ENCODE peak calls at places on chromosomes 2 and 18, in ten cellular contexts. G is H4; E is stimulated activated CD4-positive, alpha-beta T cell treated with anti-CD3 and anti-CD28 coated beads, TNF-alpha, amount 100 ng/mL, for 4 hours; Y is Calu3; Q is substantia nigra; C is naive B cell; Z is astrocyte of the spinal cord; K is midbrain; W is progenitor cell of endocrine pancreas; J is glutamatergic neuron. X is an unnamed sample.

GRCh38 chr18:36067118-36067957 is at the start of gene RPRD1A:
- DNase-seq in G (peak), Y (peak), J (peak), Q (peak), Z (peak), K (peak), W (peak), E (peak), C (peak), X (peak)

GRCh38 chr2:234335676-234336228 is 161.1 kb downstream of the ARL4C start:
- DNase-seq in Q (peak), Y (no peak), Z (peak), W (no peak), J (peak), E (no peak), C (peak), K (peak), G (peak), X (peak)

GRCh38 chr2:26164641-26165211 is 8.2 kb upstream of the GAREM2 start:
- DNase-seq in E (no peak), Z (no peak), G (no peak), Q (no peak), J (no peak), K (no peak), W (no peak), Y (no peak), C (no peak), X (no peak)

GRCh38 chr2:238742066-238742465 is 105.8 kb upstream of the TWIST2 start:
- DNase-seq in E (no peak), Z (no peak), G (no peak), Q (no peak), J (no peak), C (no peak), Y (no peak), K (no peak), W (no peak), X (no peak)

GRCh38 chr2:203886579-203887230 is 19.1 kb downstream of the CTLA4 start:
- DNase-seq in Q (no peak), G (no peak), W (no peak), C (no peak), Z (no peak), K (no peak), E (no peak), J (no peak), Y (no peak), X (no peak)

GRCh38 chr2:238133499-238134392 is 4.7 kb upstream of the KLHL30 start:
- DNase-seq in J (peak), C (no peak), W (no peak), G (no peak), E (no peak), K (no peak), Z (no peak), Y (peak), Q (no peak), X (no peak)

GRCh38 chr2:40962026-40962425 is 510.1 kb upstream of the SLC8A1 start:
- DNase-seq in Q (no peak), Z (no peak), W (no peak), J (no peak), E (no peak), K (no peak), G (no peak), C (no peak), Y (no peak), X (no peak)

GRCh38 chr2:202790676-202791075 is 80.9 kb downstream of the ICA1L start:
- DNase-seq in Q (no peak), C (no peak), E (no peak), Z (no peak), W (no peak), J (no peak), K (no peak), Y (no peak), G (no peak), X (no peak)

GRCh38 chr2:28558421-28558820 is 62.6 kb downstream of the PLB1 start:
- DNase-seq in Q (no peak), E (no peak), J (no peak), G (no peak), Z (no peak), W (no peak), C (no peak), K (peak), Y (no peak), X (no peak)

X was measured in Caki2.